ENCODE peak calls at places on chromosomes 4 and X, in eight cellular contexts. P is H9; E is right lobe of liver; G is GM23248; O is SK-N-SH; Z is CD8-positive, alpha-beta memory T cell; H is neural progenitor cell; X is endodermal cell. T is an unnamed sample. For H3K27me3, the result is how much of the 10 kb centered on the place peaks cover.

GRCh38 chr4:102344955-102345794 is at the start of gene SLC39A8:
- DNase-seq in P (peak), E (peak), G (peak), O (peak), Z (peak), H (peak), X (peak), T (peak)

GRCh38 chr4:145181091-145181501 is 707 bp upstream of the OTUD4 start:
- DNase-seq in P (no peak), E (no peak), G (no peak), O (no peak), Z (no peak), H (no peak), X (no peak), T (no peak)

GRCh38 chr4:120443111-120443510 is 376.5 kb upstream of the MAD2L1 start:
- DNase-seq in P (no peak), E (no peak), G (peak), O (no peak), Z (no peak), H (no peak), X (no peak), T (no peak)

GRCh38 chr4:97073194-97073593 is 1070.1 kb downstream of the STPG2 start:
- DNase-seq in P (no peak), E (no peak), G (no peak), O (no peak), Z (no peak), H (no peak), X (no peak), T (no peak)

GRCh38 chr4:68892861-68893260 is 58.7 kb downstream of the UGT2A3 start:
- DNase-seq in P (no peak), E (no peak), G (no peak), O (no peak), Z (no peak), H (no peak), X (no peak), T (no peak)

GRCh38 chrX:141632124-141632523 is 42.6 kb downstream of the SPANXA2 start:
- DNase-seq in P (no peak), E (no peak), G (no peak), O (no peak), Z (no peak), H (no peak), X (no peak), T (no peak)

GRCh38 chrX:118215346-118215745 is 98.7 kb upstream of the KLHL13 start:
- DNase-seq in P (no peak), E (no peak), G (no peak), O (no peak), Z (no peak), H (no peak), X (no peak), T (no peak)

GRCh38 chr4:23805381-23805780 is 84.5 kb downstream of the PPARGC1A start:
- DNase-seq in P (no peak), E (no peak), G (no peak), O (no peak), Z (no peak), H (no peak), X (no peak), T (no peak)

GRCh38 chr4:47031713-47032404 is 492 bp downstream of the GABRB1 start:
- DNase-seq in P (no peak), E (no peak), G (no peak), O (peak), Z (no peak), H (no peak), X (no peak), T (no peak)

GRCh38 chr4:84938316-84938715 is 28.2 kb downstream of the WDFY3 start:
- DNase-seq in P (no peak), E (no peak), G (peak), O (no peak), Z (no peak), H (no peak), X (no peak), T (no peak)

GRCh38 chr4:6207602-6208001 is 7.3 kb upstream of the JAKMIP1 start:
- DNase-seq in P (no peak), E (peak), G (no peak), O (no peak), Z (no peak), H (no peak), X (no peak), T (peak)

GRCh38 chr4:1323635-1324442 is 23.2 kb upstream of the UVSSA start:
- DNase-seq in P (no peak), E (no peak), G (peak), O (no peak), Z (peak), H (no peak), X (no peak), T (peak)

GRCh38 chr4:128351502-128351901 is 63.9 kb upstream of the PGRMC2 start:
- DNase-seq in P (no peak), E (no peak), G (no peak), O (no peak), Z (no peak), H (no peak), X (no peak), T (no peak)

GRCh38 chr4:91448668-91449330 is 855.0 kb upstream of the GRID2 start:
- DNase-seq in P (no peak), E (no peak), G (peak), O (no peak), Z (no peak), H (no peak), X (no peak), T (no peak)

GRCh38 chr4:121397941-121398601 is 17.3 kb upstream of the QRFPR start:
- DNase-seq in P (no peak), E (no peak), G (no peak), O (no peak), Z (no peak), H (no peak), X (no peak), T (no peak)

GRCh38 chr4:95050980-95051688 is 293.4 kb downstream of the BMPR1B start:
- DNase-seq in P (peak), E (no peak), G (no peak), O (no peak), Z (no peak), H (peak), X (peak), T (no peak)

GRCh38 chr4:81426770-81427604 is 44.7 kb downstream of the RASGEF1B start:
- DNase-seq in P (no peak), E (no peak), G (no peak), O (no peak), Z (no peak), H (peak), X (no peak), T (no peak)

GRCh38 chr4:10123227-10124101 is 6.9 kb upstream of the WDR1 start:
- DNase-seq in P (peak), E (no peak), G (no peak), O (peak), Z (no peak), H (peak), X (peak), T (no peak)

GRCh38 chr4:27003602-27004238 is 143.1 kb downstream of the STIM2 start:
- DNase-seq in P (no peak), E (no peak), G (peak), O (no peak), Z (no peak), H (no peak), X (no peak), T (no peak)

GRCh38 chrX:46573896-46574336 is 351 bp downstream of the CHST7 start:
- DNase-seq in P (peak), E (peak), G (peak), O (peak), Z (peak), H (peak), X (peak), T (peak)

GRCh38 chr4:147362868-147363440 is 117.9 kb upstream of the EDNRA start:
- DNase-seq in P (no peak), E (peak), G (no peak), O (peak), Z (no peak), H (no peak), X (no peak), T (no peak)

GRCh38 chr4:21034728-21035127 is 334.5 kb downstream of the PACRGL start:
- DNase-seq in P (no peak), E (no peak), G (no peak), O (no peak), Z (no peak), H (no peak), X (no peak), T (no peak)

GRCh38 chrX:84168574-84168973 is 19.4 kb downstream of the RPS6KA6 start:
- DNase-seq in P (no peak), E (no peak), G (peak), O (no peak), Z (no peak), H (no peak), X (no peak), T (no peak)

GRCh38 chr4:4866833-4867744 is 7.6 kb downstream of the MSX1 start:
- DNase-seq in P (peak), E (no peak), G (no peak), O (peak), Z (no peak), H (peak), X (peak), T (no peak)

GRCh38 chrX:106391284-106391852 is 220.4 kb upstream of the RADX start:
- DNase-seq in P (no peak), E (no peak), G (no peak), O (no peak), Z (no peak), H (no peak), X (no peak), T (no peak)

GRCh38 chrX:110442631-110443030 is 84.0 kb downstream of the RTL9 start:
- DNase-seq in P (peak), E (no peak), G (peak), O (peak), Z (no peak), H (peak), X (peak), T (no peak)

GRCh38 chr4:156230151-156230550 is 276.5 kb upstream of the CTSO start:
- DNase-seq in P (no peak), E (no peak), G (no peak), O (no peak), Z (no peak), H (no peak), X (no peak), T (no peak)

GRCh38 chr4:65050786-65051185 is 619.5 kb downstream of the EPHA5 start:
- DNase-seq in P (no peak), E (no peak), G (no peak), O (no peak), Z (no peak), H (no peak), X (no peak), T (no peak)

GRCh38 chr4:102732678-102733445 is 27.9 kb downstream of the MANBA start:
- DNase-seq in P (no peak), E (no peak), G (no peak), O (no peak), Z (no peak), H (no peak), X (no peak), T (no peak)

GRCh38 chr4:15506464-15506863 is 36.8 kb downstream of the CC2D2A start:
- DNase-seq in P (no peak), E (no peak), G (peak), O (no peak), Z (no peak), H (no peak), X (no peak), T (no peak)

GRCh38 chr4:8067945-8068894 is 90.4 kb downstream of the ABLIM2 start:
- DNase-seq in P (no peak), E (no peak), G (no peak), O (no peak), Z (no peak), H (no peak), X (no peak), T (no peak)
- H3K27me3 ChIP-seq in P (under half), E (under half), G (half or more), O (under half), Z (under half), H (under half), X (under half), T (under half)

GRCh38 chr4:140884431-140885058 is 128.4 kb upstream of the TBC1D9 start:
- DNase-seq in P (peak), E (peak), G (peak), O (peak), Z (no peak), H (peak), X (peak), T (no peak)
- H3K27ac ChIP-seq in P (no peak), E (no peak), G (no peak), O (peak), Z (no peak), H (no peak), X (no peak), T (no peak)

GRCh38 chr4:80049813-80050534 is 23.1 kb downstream of the ANTXR2 start:
- DNase-seq in P (no peak), E (no peak), G (no peak), O (no peak), Z (no peak), H (no peak), X (no peak), T (no peak)
- H3K27me3 ChIP-seq in P (under half), E (under half), G (under half), O (under half), Z (under half), H (under half), X (under half), T (under half)

GRCh38 chr4:168656946-168657473 is 160.2 kb downstream of the PALLD start:
- DNase-seq in P (no peak), E (no peak), G (no peak), O (no peak), Z (no peak), H (no peak), X (no peak), T (no peak)
- H3K27ac ChIP-seq in P (no peak), E (no peak), G (no peak), O (no peak), Z (no peak), H (no peak), X (no peak), T (no peak)

DNA sequence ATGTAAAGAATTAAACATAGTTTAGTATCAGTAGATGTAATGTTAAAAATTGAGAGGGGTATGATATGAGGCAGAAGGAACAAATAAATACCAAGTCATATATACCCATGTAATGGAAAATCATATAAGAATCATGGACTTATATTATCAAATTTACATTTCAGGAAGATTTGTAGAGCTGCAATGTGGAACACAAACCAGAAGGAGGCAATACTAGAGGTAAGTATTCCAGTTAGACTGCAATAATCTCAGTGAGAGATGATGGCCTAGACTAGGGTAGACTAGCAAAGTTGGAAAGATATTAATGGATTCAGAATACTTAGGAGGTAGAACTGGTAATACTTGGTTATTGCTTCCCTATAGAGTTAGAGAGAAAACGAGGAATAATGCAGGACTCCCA is 603.0 kb upstream of the KLHL4 start:
- DNase-seq in P (no peak), E (no peak), G (no peak), O (no peak), Z (no peak), H (no peak), X (no peak), T (no peak)
- H3K27me3 ChIP-seq in P (under half), E (under half), G (under half), O (under half), Z (under half), H (under half), X (under half), T (under half)

GRCh38 chrX:72132456-72132855 is 741 bp upstream of the RTL5 start:
- DNase-seq in P (no peak), E (no peak), G (no peak), O (peak), Z (no peak), H (no peak), X (no peak), T (no peak)
- H3K27ac ChIP-seq in P (no peak), E (no peak), G (peak), O (peak), Z (no peak), H (no peak), X (peak), T (peak)

DNA sequence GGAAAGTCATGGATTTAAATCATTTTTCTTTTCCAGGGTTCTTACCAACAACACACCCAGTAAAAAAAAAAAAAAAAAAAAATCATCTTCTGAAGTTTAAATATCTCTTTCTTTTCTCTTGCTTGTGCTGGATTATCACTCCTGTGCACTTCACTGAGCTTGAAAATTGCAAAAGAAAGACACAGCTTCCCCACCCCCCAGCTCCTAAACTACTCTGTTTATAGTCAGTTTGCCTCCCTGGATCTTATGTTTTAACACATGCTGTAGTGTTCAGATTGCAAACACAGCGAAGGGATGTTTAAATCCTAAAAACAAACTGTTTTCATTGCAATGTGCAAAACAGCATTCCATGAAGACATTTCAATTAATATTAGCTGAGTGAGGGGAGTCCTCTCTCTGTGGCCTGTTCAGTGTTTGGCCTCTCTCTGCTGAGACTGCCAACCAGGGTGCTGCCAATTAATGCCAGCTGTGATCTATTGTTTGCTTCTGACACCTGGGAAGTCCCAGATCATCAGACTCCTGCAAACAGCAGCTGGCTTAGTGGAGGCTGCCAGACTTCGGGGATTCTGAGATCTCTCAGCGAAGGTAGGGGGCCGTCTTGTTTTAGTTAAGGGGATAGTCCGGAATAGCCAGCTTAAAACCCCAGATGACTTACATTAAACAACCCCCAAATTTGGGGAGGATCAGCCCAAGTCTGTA is 171.2 kb upstream of the PITX2 start:
- DNase-seq in P (peak), E (no peak), G (no peak), O (no peak), Z (no peak), H (peak), X (peak), T (no peak)
- H3K27me3 ChIP-seq in P (under half), E (under half), G (under half), O (under half), Z (under half), H (under half), X (under half), T (under half)

GRCh38 chrX:65933085-65933589 is 106.7 kb downstream of the VSIG4 start:
- DNase-seq in P (no peak), E (no peak), G (no peak), O (no peak), Z (no peak), H (no peak), X (no peak), T (no peak)

GRCh38 chrX:65928522-65928921 is 111.4 kb downstream of the VSIG4 start:
- DNase-seq in P (no peak), E (no peak), G (no peak), O (no peak), Z (no peak), H (peak), X (no peak), T (no peak)

GRCh38 chrX:65932173-65933084 is 107.5 kb downstream of the VSIG4 start:
- DNase-seq in P (no peak), E (no peak), G (no peak), O (peak), Z (no peak), H (peak), X (peak), T (no peak)
- H3K27ac ChIP-seq in P (no peak), E (no peak), G (no peak), O (no peak), Z (no peak), H (no peak), X (no peak), T (no peak)

GRCh38 chr4:3443750-3444309 is 2.1 kb downstream of the HGFAC start:
- DNase-seq in P (no peak), E (no peak), G (no peak), O (no peak), Z (no peak), H (no peak), X (no peak), T (no peak)

GRCh38 chr4:3445829-3446545 is 4.2 kb downstream of the HGFAC start:
- DNase-seq in P (no peak), E (no peak), G (no peak), O (no peak), Z (no peak), H (no peak), X (no peak), T (no peak)

GRCh38 chr4:3446631-3447320 is 5.0 kb downstream of the HGFAC start:
- DNase-seq in P (no peak), E (no peak), G (no peak), O (no peak), Z (no peak), H (no peak), X (no peak), T (no peak)

GRCh38 chr4:3444351-3445110 is 2.8 kb downstream of the HGFAC start:
- DNase-seq in P (no peak), E (no peak), G (no peak), O (no peak), Z (no peak), H (no peak), X (no peak), T (no peak)

DNA sequence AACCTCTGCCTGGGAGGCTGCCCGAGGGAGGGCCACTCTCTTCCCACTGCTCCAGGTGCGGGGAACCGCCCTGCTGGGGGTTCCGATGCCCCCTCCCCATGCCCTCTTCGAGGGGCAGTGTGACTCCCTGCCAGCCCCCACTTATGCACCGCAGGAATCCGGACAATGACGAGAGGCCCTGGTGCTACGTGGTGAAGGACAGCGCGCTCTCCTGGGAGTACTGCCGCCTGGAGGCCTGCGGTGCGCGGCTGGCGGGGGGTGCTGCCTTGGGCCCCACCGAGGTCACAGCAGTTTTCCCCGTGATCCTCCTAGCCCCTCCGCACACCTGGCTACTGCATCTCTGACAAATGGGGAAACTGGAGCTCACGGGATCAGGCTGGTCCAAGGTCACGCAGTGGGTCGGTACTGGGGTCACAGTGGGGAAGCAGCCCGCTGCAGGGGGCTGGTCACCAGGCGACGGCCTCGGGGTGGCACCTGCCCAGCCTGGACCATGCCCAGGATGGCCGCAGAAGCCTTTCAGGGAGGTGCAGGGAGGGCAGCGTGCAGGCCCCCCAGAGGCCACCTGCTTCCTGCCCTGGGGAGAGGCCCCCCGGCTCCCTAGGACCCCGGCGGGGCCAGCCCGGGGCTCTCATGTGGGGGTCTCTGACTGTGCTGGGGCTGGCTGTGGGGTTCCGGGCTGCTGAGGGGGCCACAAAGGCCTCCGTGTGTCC is 3.5 kb downstream of the HGFAC start:
- DNase-seq in P (no peak), E (no peak), G (no peak), O (no peak), Z (no peak), H (no peak), X (no peak), T (no peak)
- H3K27me3 ChIP-seq in P (under half), E (under half), G (under half), O (under half), Z (under half), H (under half), X (under half), T (under half)

GRCh38 chrX:103831803-103832544 is at the start of gene RAB9B:
- DNase-seq in P (peak), E (peak), G (peak), O (peak), Z (no peak), H (peak), X (peak), T (peak)
- H3K27ac ChIP-seq in P (no peak), E (no peak), G (no peak), O (peak), Z (no peak), H (no peak), X (no peak), T (no peak)